ENCODE peak calls at places on chromosomes 13 and 19, in four cellular contexts. One of them, this sample, is unnamed.

GRCh38 chr19:57192064-57192395 is 730 bp downstream of the ZNF264 start:
- DNase-seq in heart left ventricle: no peak
- DNase-seq in uterus: no peak
- DNase-seq in transverse colon: no peak
- DNase-seq in this sample: peak

GRCh38 chr19:43290568-43291359 is 21.4 kb upstream of the PSG9 start:
- DNase-seq in transverse colon: no peak
- DNase-seq in uterus: no peak
- DNase-seq in heart left ventricle: no peak
- DNase-seq in this sample: peak

GRCh38 chr13:74768521-74769090 is 634.4 kb upstream of the KLF12 start:
- DNase-seq in uterus: no peak
- DNase-seq in heart left ventricle: no peak
- DNase-seq in transverse colon: no peak
- DNase-seq in this sample: no peak

GRCh38 chr13:43663474-43664090 is 123.2 kb downstream of the ENOX1 start:
- DNase-seq in transverse colon: no peak
- DNase-seq in uterus: no peak
- DNase-seq in heart left ventricle: no peak
- DNase-seq in this sample: peak

GRCh38 chr13:95199896-95200295 is 101.4 kb downstream of the ABCC4 start:
- DNase-seq in heart left ventricle: no peak
- DNase-seq in uterus: no peak
- DNase-seq in transverse colon: no peak
- DNase-seq in this sample: no peak

GRCh38 chr19:30073152-30074000 is 131.3 kb downstream of the URI1 start:
- DNase-seq in heart left ventricle: peak
- DNase-seq in uterus: no peak
- DNase-seq in transverse colon: peak
- DNase-seq in this sample: no peak

GRCh38 chr13:92823059-92823458 is 403.5 kb upstream of the GPC6 start:
- DNase-seq in uterus: no peak
- DNase-seq in heart left ventricle: no peak
- DNase-seq in transverse colon: no peak
- DNase-seq in this sample: no peak

GRCh38 chr13:32537580-32538233 is 888 bp downstream of the N4BP2L2 start:
- DNase-seq in heart left ventricle: peak
- DNase-seq in transverse colon: peak
- DNase-seq in uterus: peak
- DNase-seq in this sample: no peak

GRCh38 chr13:100659578-100659977 is 15.0 kb downstream of the TMTC4 start:
- DNase-seq in uterus: no peak
- DNase-seq in transverse colon: no peak
- DNase-seq in heart left ventricle: no peak
- DNase-seq in this sample: no peak

DNA sequence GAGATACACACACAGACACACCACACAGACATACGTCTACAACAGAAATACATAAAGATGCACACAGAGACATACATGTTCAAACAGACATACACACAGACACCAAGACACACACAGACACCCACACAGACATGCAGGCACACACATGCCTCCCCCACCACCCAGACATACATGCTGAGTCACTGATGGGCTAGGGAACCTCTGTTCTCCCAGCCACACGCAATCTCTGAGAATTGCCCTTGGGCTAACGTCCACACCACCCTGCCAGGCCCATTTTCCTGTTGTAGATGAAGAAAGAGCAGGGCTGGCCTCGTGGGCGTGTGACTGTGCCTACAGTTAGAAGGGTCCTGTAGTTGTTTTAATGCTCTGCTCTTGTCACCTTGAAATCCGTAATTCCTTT is 261.9 kb downstream of the KCNRG start:
- DNase-seq in heart left ventricle: no peak
- DNase-seq in uterus: no peak
- DNase-seq in transverse colon: no peak
- DNase-seq in this sample: no peak
- TF ChIP-seq POLR2A in heart left ventricle: no peak
- TF ChIP-seq POLR2A in uterus: no peak
- TF ChIP-seq POLR2A in transverse colon: no peak
- TF ChIP-seq POLR2A in this sample: no peak

GRCh38 chr19:3707868-3708206 is 347 bp upstream of the TJP3 start:
- DNase-seq in heart left ventricle: no peak
- DNase-seq in uterus: no peak
- DNase-seq in transverse colon: no peak
- DNase-seq in this sample: no peak

GRCh38 chr19:3710265-3710812 is 2.2 kb downstream of the TJP3 start:
- DNase-seq in heart left ventricle: peak
- DNase-seq in transverse colon: peak
- DNase-seq in uterus: no peak
- DNase-seq in this sample: no peak

GRCh38 chr19:3712663-3713531 is 4.7 kb downstream of the TJP3 start:
- DNase-seq in transverse colon: peak
- DNase-seq in heart left ventricle: no peak
- DNase-seq in uterus: no peak
- DNase-seq in this sample: no peak

GRCh38 chr19:3708207-3708931 is at the start of gene TJP3:
- DNase-seq in uterus: no peak
- DNase-seq in transverse colon: peak
- DNase-seq in heart left ventricle: no peak
- DNase-seq in this sample: no peak
- TF ChIP-seq POLR2A in uterus: no peak
- TF ChIP-seq POLR2A in transverse colon: peak
- TF ChIP-seq POLR2A in heart left ventricle: no peak
- TF ChIP-seq POLR2A in this sample: no peak

GRCh38 chr13:49546559-49546958 is 38.8 kb downstream of the RCBTB1 start:
- DNase-seq in heart left ventricle: no peak
- DNase-seq in uterus: no peak
- DNase-seq in transverse colon: no peak
- DNase-seq in this sample: no peak

GRCh38 chr13:49549289-49549688 is 36.1 kb downstream of the RCBTB1 start:
- DNase-seq in transverse colon: no peak
- DNase-seq in heart left ventricle: no peak
- DNase-seq in uterus: no peak
- DNase-seq in this sample: peak

GRCh38 chr13:49543656-49544055 is 41.7 kb downstream of the RCBTB1 start:
- DNase-seq in heart left ventricle: no peak
- DNase-seq in uterus: no peak
- DNase-seq in transverse colon: no peak
- DNase-seq in this sample: no peak

GRCh38 chr13:49540552-49540951 is 44.8 kb downstream of the PHF11 start:
- DNase-seq in uterus: peak
- DNase-seq in heart left ventricle: no peak
- DNase-seq in transverse colon: no peak
- DNase-seq in this sample: no peak

GRCh38 chr13:49545661-49546060 is 39.7 kb downstream of the RCBTB1 start:
- DNase-seq in uterus: no peak
- DNase-seq in transverse colon: no peak
- DNase-seq in heart left ventricle: no peak
- DNase-seq in this sample: no peak
- TF ChIP-seq POLR2A in uterus: no peak
- TF ChIP-seq POLR2A in transverse colon: no peak
- TF ChIP-seq POLR2A in heart left ventricle: no peak
- TF ChIP-seq POLR2A in this sample: no peak

DNA sequence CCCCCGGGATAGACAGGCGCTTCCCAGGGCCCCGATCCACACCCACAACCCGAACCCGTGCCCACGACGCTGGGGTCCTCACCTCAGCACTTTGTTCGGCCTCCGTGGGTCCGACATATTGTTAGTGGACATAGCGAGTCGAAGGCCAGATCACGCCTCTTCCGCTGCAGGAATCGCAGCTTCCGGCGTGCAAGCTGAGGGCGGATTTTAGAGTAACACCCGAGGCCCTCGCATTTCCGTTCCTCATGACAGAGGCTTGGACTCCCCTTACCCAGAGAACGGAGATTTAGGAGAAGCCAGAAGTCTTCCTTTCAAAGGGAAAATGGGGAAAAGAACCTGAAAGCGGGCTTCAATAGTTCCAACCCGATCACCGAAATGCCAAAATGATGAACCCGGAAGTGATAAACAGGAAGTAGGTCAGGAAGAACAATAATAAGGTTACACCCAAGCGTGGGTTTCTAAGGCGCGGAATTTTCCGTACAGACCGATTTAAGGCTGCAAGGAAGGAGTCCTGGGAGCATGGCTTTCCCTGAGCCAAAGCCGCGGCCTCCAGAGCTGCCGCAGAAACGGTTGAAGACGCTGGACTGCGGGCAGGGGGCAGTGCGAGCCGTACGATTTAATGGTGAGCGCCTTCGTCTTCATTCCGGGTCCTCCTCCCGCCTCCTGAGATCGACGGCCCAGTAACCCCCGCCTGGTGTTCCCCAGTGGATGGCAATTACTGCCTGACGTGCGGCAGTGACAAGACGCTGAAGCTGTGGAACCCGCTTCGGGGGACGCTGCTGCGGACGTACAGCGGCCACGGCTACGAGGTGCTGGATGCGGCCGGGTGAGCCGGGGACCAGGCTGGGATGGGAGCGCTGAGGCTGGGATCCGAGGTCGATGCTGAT is 2.9 kb downstream of the WDR83 start:
- DNase-seq in transverse colon: peak
- DNase-seq in heart left ventricle: peak
- DNase-seq in uterus: peak
- DNase-seq in this sample: peak
- TF ChIP-seq POLR2A in transverse colon: peak
- TF ChIP-seq POLR2A in heart left ventricle: peak
- TF ChIP-seq POLR2A in uterus: peak
- TF ChIP-seq POLR2A in this sample: peak

GRCh38 chr19:4329858-4330257 is 8.8 kb downstream of the STAP2 start:
- DNase-seq in transverse colon: no peak
- DNase-seq in uterus: no peak
- DNase-seq in heart left ventricle: no peak
- DNase-seq in this sample: no peak
- TF ChIP-seq POLR2A in transverse colon: no peak
- TF ChIP-seq POLR2A in uterus: no peak
- TF ChIP-seq POLR2A in heart left ventricle: no peak
- TF ChIP-seq POLR2A in this sample: no peak

DNA sequence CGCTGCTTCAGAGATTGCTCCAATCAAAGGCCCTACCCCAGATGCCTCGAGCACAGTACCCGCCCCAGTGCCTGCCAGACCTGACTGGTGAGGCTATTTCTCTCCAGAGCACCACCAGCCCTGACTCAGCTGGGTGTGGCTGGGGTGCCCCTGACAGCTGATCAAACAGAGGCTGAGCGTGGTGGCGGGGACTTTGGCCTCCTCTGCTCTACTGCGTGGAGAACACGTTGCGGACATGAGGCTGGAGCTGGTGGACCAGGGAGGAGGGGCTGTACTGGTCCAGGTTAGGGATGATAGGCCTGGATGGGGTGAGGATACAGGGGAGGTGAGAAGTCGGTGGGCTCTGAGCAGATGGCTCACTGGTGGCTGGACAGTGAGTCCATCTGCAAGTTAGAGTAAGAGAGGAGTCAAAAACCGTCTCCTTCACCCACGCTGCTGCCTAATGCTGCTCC is 3.5 kb upstream of the DOCK6 start:
- DNase-seq in uterus: no peak
- DNase-seq in heart left ventricle: no peak
- DNase-seq in transverse colon: peak
- DNase-seq in this sample: no peak
- TF ChIP-seq POLR2A in uterus: no peak
- TF ChIP-seq POLR2A in heart left ventricle: no peak
- TF ChIP-seq POLR2A in transverse colon: peak
- TF ChIP-seq POLR2A in this sample: no peak

GRCh38 chr19:48966541-48967345 is 1.6 kb downstream of the FTL start:
- DNase-seq in uterus: no peak
- DNase-seq in heart left ventricle: no peak
- DNase-seq in transverse colon: no peak
- DNase-seq in this sample: no peak
- TF ChIP-seq POLR2A in uterus: no peak
- TF ChIP-seq POLR2A in heart left ventricle: no peak
- TF ChIP-seq POLR2A in transverse colon: peak
- TF ChIP-seq POLR2A in this sample: no peak

This sample was measured in erythroblast.